ENCODE peak calls at places on chromosomes 12 and 14, in ten cellular contexts. B, T, G, X, N, M, W, E, C and D are unnamed samples.

GRCh38 chr12:68613209-68613904 is 2.7 kb downstream of the RAP1B start:
- DNase-seq in W (peak), E (peak), C (no peak), B (no peak), G (peak), M (no peak), T (no peak), N (no peak), X (no peak), D (no peak)

GRCh38 chr12:103423061-103423473 is 72.7 kb downstream of the C12orf42 start:
- DNase-seq in B (peak), C (no peak), T (peak), G (no peak), M (no peak), N (no peak), X (no peak), W (no peak), E (no peak), D (no peak)

GRCh38 chr14:60637490-60638452 is 11.5 kb downstream of the SIX1 start:
- DNase-seq in E (no peak), C (peak), N (no peak), B (peak), M (no peak), T (no peak), W (no peak), G (no peak), X (no peak), D (no peak)

GRCh38 chr12:52566847-52567291 is 6.8 kb downstream of the KRT74 start:
- DNase-seq in N (no peak), E (no peak), W (no peak), B (no peak), C (no peak), T (no peak), G (no peak), X (no peak), M (no peak), D (no peak)

GRCh38 chr12:94892544-94893267 is 110.8 kb downstream of the NDUFA12 start:
- DNase-seq in G (no peak), W (no peak), M (no peak), E (no peak), T (no peak), C (no peak), N (no peak), B (no peak), X (no peak), D (no peak)

GRCh38 chr14:35594616-35595015 is 60.7 kb downstream of the INSM2 start:
- DNase-seq in W (no peak), E (no peak), C (peak), N (no peak), B (no peak), G (no peak), X (no peak), T (no peak), M (no peak), D (no peak)

GRCh38 chr12:90037740-90038139 is 329.1 kb upstream of the ATP2B1 start:
- DNase-seq in G (no peak), N (no peak), C (peak), E (no peak), W (no peak), X (no peak), M (no peak), T (no peak), B (no peak), D (no peak)

GRCh38 chr14:44170554-44170953 is 336.5 kb downstream of the FSCB start:
- DNase-seq in W (no peak), E (no peak), X (no peak), C (no peak), M (no peak), B (no peak), N (no peak), T (no peak), G (no peak), D (no peak)

GRCh38 chr12:1493781-1494180 is 100.6 kb downstream of the FBXL14 start:
- DNase-seq in N (no peak), W (no peak), T (no peak), C (no peak), M (no peak), B (no peak), X (no peak), E (no peak), G (no peak), D (no peak)

GRCh38 chr12:111359231-111359913 is 9.5 kb downstream of the PHETA1 start:
- DNase-seq in W (no peak), C (no peak), T (no peak), G (no peak), X (no peak), M (no peak), B (no peak), E (peak), N (no peak), D (no peak)

GRCh38 chr12:43028826-43029225 is 439.3 kb upstream of the PRICKLE1 start:
- DNase-seq in B (no peak), W (no peak), N (no peak), M (no peak), E (no peak), X (no peak), T (no peak), C (no peak), G (no peak), D (no peak)

GRCh38 chr14:50932592-50933500 is 11.4 kb downstream of the PYGL start:
- DNase-seq in C (no peak), X (no peak), G (no peak), T (no peak), N (no peak), B (peak), M (no peak), W (no peak), E (no peak), D (no peak)

GRCh38 chr14:95462491-95462890 is 54.0 kb downstream of the SYNE3 start:
- DNase-seq in B (no peak), M (no peak), N (no peak), G (no peak), E (no peak), X (no peak), W (peak), T (no peak), C (no peak), D (no peak)

GRCh38 chr14:100577321-100577985 is 9.8 kb downstream of the BEGAIN start:
- DNase-seq in N (no peak), B (no peak), T (no peak), M (peak), E (no peak), G (no peak), W (no peak), C (no peak), X (no peak), D (no peak)

GRCh38 chr14:95765016-95765415 is 51.1 kb upstream of the TCL1A start:
- DNase-seq in W (no peak), C (no peak), M (no peak), N (no peak), X (no peak), B (no peak), T (no peak), G (no peak), E (no peak), D (peak)

GRCh38 chr12:131642771-131643170 is 68.1 kb upstream of the SFSWAP start:
- DNase-seq in M (no peak), G (no peak), E (no peak), B (no peak), C (no peak), N (no peak), W (no peak), T (no peak), X (no peak), D (no peak)

GRCh38 chr12:68967036-68967435 is 34.1 kb upstream of the CPM start:
- DNase-seq in E (no peak), T (no peak), C (no peak), N (no peak), M (no peak), G (no peak), X (no peak), B (no peak), W (no peak), D (no peak)

GRCh38 chr12:92208613-92209121 is 63.0 kb upstream of the BTG1 start:
- DNase-seq in C (peak), G (no peak), W (peak), T (no peak), N (peak), E (peak), X (no peak), B (peak), M (no peak), D (peak)

GRCh38 chr12:56808954-56809353 is 45.8 kb downstream of the HSD17B6 start:
- DNase-seq in T (no peak), B (no peak), N (no peak), W (no peak), M (no peak), G (no peak), X (no peak), C (no peak), E (no peak), D (no peak)

GRCh38 chr12:115960868-115961802 is 316.4 kb downstream of the MED13L start:
- DNase-seq in B (no peak), G (no peak), X (no peak), C (no peak), E (peak), T (no peak), N (peak), W (no peak), M (no peak), D (no peak)

GRCh38 chr14:103576371-103577024 is 13.7 kb downstream of the COA8 start:
- DNase-seq in T (no peak), G (no peak), B (peak), C (peak), W (no peak), E (no peak), X (peak), N (peak), M (peak), D (peak)

GRCh38 chr12:94379479-94380113 is 80.1 kb downstream of the CEP83 start:
- DNase-seq in T (no peak), X (no peak), E (no peak), M (no peak), B (no peak), N (no peak), G (no peak), W (no peak), C (no peak), D (no peak)

GRCh38 chr12:50614167-50614762 is 109.5 kb downstream of the DIP2B start:
- DNase-seq in G (no peak), C (peak), N (no peak), W (no peak), B (no peak), X (no peak), M (no peak), E (no peak), T (no peak), D (no peak)

GRCh38 chr12:66733839-66734238 is 55.0 kb upstream of the GRIP1 start:
- DNase-seq in X (no peak), N (no peak), C (no peak), G (no peak), W (no peak), E (no peak), M (no peak), T (no peak), B (peak), D (no peak)